ENCODE peak calls at places on chromosomes 5 and 9, in ten cellular contexts. K is sigmoid colon, M is breast epithelium, B is HCT116, F is Peyer's patch, U is IMR-90, I is K562, J is tibial nerve, Y is right lobe of liver, G is body of pancreas. S is an unnamed sample.

GRCh38 chr5:28077291-28078240 is 1039.2 kb upstream of the CDH9 start:
- DNase-seq in I (no peak), K (no peak), G (no peak), B (no peak), Y (no peak), U (no peak), M (no peak), F (no peak), J (no peak), S (no peak)

GRCh38 chr5:157516016-157516415 is 56.0 kb downstream of the NIPAL4 start:
- DNase-seq in B (no peak), J (no peak), U (peak; percentile 94), M (no peak), F (no peak), Y (no peak), I (no peak), G (peak; percentile 18), K (no peak), S (no peak)

GRCh38 chr5:93346301-93346700 is 234.7 kb downstream of the NR2F1-AS1 start:
- DNase-seq in Y (no peak), F (no peak), I (no peak), U (peak; percentile 25), M (no peak), B (no peak), G (no peak), K (no peak), J (no peak), S (no peak)

GRCh38 chr5:139985733-139986132 is 57.4 kb downstream of the NRG2 start:
- DNase-seq in I (peak; percentile 65), G (no peak), U (peak; percentile 68), F (no peak), Y (no peak), M (no peak), K (no peak), B (peak; percentile 78), J (no peak), S (peak; percentile 63)

GRCh38 chr9:101448680-101449070 is 13.1 kb upstream of the ALDOB start:
- DNase-seq in B (no peak), G (no peak), F (no peak), Y (no peak), K (no peak), M (no peak), I (no peak), U (no peak), J (no peak), S (no peak)

GRCh38 chr9:128411373-128412119 is 9.1 kb upstream of the CERCAM start:
- DNase-seq in Y (no peak), K (no peak), I (no peak), G (no peak), M (no peak), J (no peak), B (no peak), U (no peak), F (no peak), S (no peak)

GRCh38 chr5:17258429-17258828 is 41.0 kb downstream of the BASP1 start:
- DNase-seq in J (no peak), Y (no peak), G (no peak), B (no peak), I (no peak), K (no peak), U (peak; percentile 68), M (no peak), F (no peak), S (no peak)

GRCh38 chr5:43038523-43038989 is 1.6 kb downstream of the ANXA2R start:
- DNase-seq in J (no peak), U (peak; percentile 82), K (no peak), F (peak; percentile 55), Y (no peak), I (no peak), G (no peak), M (no peak), B (no peak), S (no peak)

GRCh38 chr9:4490705-4491620 is 695 bp downstream of the SLC1A1 start:
- DNase-seq in J (no peak), U (no peak), F (no peak), M (no peak), G (no peak), K (no peak), B (no peak), I (no peak), Y (peak; percentile 71), S (no peak)

GRCh38 chr5:59346987-59347386 is 546.5 kb downstream of the PDE4D start:
- DNase-seq in J (no peak), Y (no peak), F (no peak), U (no peak), B (no peak), K (no peak), G (no peak), M (no peak), I (no peak), S (no peak)

GRCh38 chr5:58922392-58923171 is 339.7 kb downstream of the RAB3C start:
- DNase-seq in M (peak; percentile 79), F (no peak), K (peak; percentile 92), U (peak; percentile 6), J (peak; percentile 36), G (peak; percentile 89), B (no peak), I (no peak), Y (no peak), S (peak; percentile 94)

GRCh38 chr5:65871182-65871581 is 55.2 kb upstream of the ERBIN start:
- DNase-seq in Y (no peak), F (no peak), J (no peak), M (no peak), B (peak; percentile 56), I (no peak), K (no peak), G (no peak), U (peak; percentile 54), S (no peak)

GRCh38 chr5:139394123-139394653 is 716 bp downstream of the PROB1 start:
- DNase-seq in Y (no peak), M (no peak), B (no peak), F (no peak), J (no peak), I (no peak), K (no peak), U (no peak), G (no peak), S (peak; percentile 64)

GRCh38 chr9:126550891-126551351 is 62.8 kb upstream of the LMX1B start:
- DNase-seq in I (no peak), G (no peak), B (no peak), F (no peak), M (peak; percentile 20), K (no peak), J (no peak), U (no peak), Y (no peak), S (no peak)

GRCh38 chr5:89343666-89344065 is 460.7 kb upstream of the MEF2C start:
- DNase-seq in Y (no peak), M (no peak), U (peak; percentile 16), G (no peak), I (peak; percentile 11), F (peak; percentile 63), B (no peak), K (no peak), J (no peak), S (no peak)

GRCh38 chr9:80305136-80305535 is 733.4 kb downstream of the TLE4 start:
- DNase-seq in I (no peak), M (no peak), U (no peak), B (no peak), G (no peak), F (no peak), Y (no peak), J (no peak), K (no peak), S (no peak)

GRCh38 chr5:172769598-172770373 is 1.2 kb downstream of the DUSP1 start:
- DNase-seq in U (peak; percentile 51), Y (peak; percentile 73), B (no peak), K (peak; percentile 84), G (peak; percentile 38), M (no peak), I (no peak), F (peak; percentile 37), J (peak; percentile 40), S (no peak)
- TF ChIP-seq POLR2A in U (no peak), Y (no peak), B (no peak), K (peak; percentile 52), G (peak; percentile 23), M (peak; percentile 81), I (no peak), F (no peak), J (no peak), S (no peak)

GRCh38 chr9:71490810-71491209 is 277.5 kb downstream of the CEMIP2 start:
- DNase-seq in M (no peak), B (no peak), Y (no peak), I (no peak), F (no peak), J (no peak), G (no peak), U (no peak), K (no peak), S (no peak)

GRCh38 chr9:71483457-71483856 is 284.9 kb downstream of the CEMIP2 start:
- DNase-seq in J (no peak), G (no peak), B (no peak), I (no peak), M (no peak), Y (no peak), F (no peak), K (no peak), U (no peak), S (no peak)

GRCh38 chr9:71485306-71485705 is 283.0 kb downstream of the CEMIP2 start:
- DNase-seq in Y (no peak), F (no peak), K (no peak), G (no peak), I (no peak), B (no peak), J (no peak), U (no peak), M (no peak), S (no peak)

GRCh38 chr9:71487046-71487445 is 281.3 kb downstream of the CEMIP2 start:
- DNase-seq in M (peak; percentile 19), Y (no peak), J (peak; percentile 19), G (no peak), I (no peak), F (no peak), U (no peak), K (no peak), B (no peak), S (no peak)
- H3K36me3 ChIP-seq in M (no peaks in the 10 kb centered on the region), Y (no peaks in the 10 kb centered on the region), J (no peaks in the 10 kb centered on the region), G (no peaks in the 10 kb centered on the region), I (no peaks in the 10 kb centered on the region), F (no peaks in the 10 kb centered on the region), U (no peaks in the 10 kb centered on the region), K (no peaks in the 10 kb centered on the region), B (no peaks in the 10 kb centered on the region), S (no peaks in the 10 kb centered on the region)

DNA sequence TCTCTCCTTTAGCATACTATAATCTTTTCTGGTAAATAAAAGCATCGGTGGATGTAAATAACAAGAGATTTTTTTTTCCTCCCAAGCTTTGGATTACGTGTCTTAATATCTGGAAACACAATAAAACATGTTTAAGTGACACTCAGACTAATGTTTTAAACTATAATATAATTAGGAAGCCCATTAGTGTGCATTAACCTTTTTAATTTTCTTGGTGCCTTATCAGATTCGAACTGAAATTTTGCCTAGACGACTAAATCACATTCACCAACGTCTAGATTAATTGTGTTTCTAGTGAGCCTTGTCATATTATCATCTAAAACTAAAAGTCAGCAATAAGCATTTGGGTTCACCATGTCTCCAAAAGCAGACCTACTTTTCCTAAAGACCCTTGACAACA is 110.2 kb downstream of the CDH6 start:
- DNase-seq in U (no peak), I (no peak), B (no peak), J (no peak), G (no peak), M (no peak), K (no peak), Y (no peak), F (no peak), S (no peak)
- TF ChIP-seq CTCF in U (no peak), I (no peak), B (no peak), J (no peak), G (no peak), M (no peak), K (no peak), Y (no peak), F (no peak), S (no peak)

GRCh38 chr9:121599186-121599871 is 52.1 kb upstream of the DAB2IP start:
- DNase-seq in I (no peak), B (peak; percentile 71), G (peak; percentile 94), K (peak; percentile 90), J (no peak), U (peak; percentile 26), Y (peak; percentile 94), M (peak; percentile 83), F (no peak), S (peak; percentile 83)
- TF ChIP-seq POLR2A in I (no peak), B (no peak), G (peak; percentile 84), K (no peak), J (no peak), U (no peak), Y (peak; percentile 97), M (no peak), F (no peak), S (peak; percentile 92)